ENCODE peak calls at places on chromosome 3, in five cellular contexts. One of them, this sample, is unnamed.
A peak's percentile ranks its signal among the peaks of the same experiment; 100 is the strongest.

GRCh38 chr3:112776000-112776399 is 70.7 kb downstream of the CD200R1L start:
- DNase-seq in DMS153: no peak
- DNase-seq in CD8-positive, alpha-beta memory T cell: no peak
- DNase-seq in anterior cingulate cortex: no peak
- DNase-seq in HFFc6: peak; percentile 31
- DNase-seq in this sample: no peak

GRCh38 chr3:14876942-14877341 is 58.2 kb downstream of the FGD5 start:
- DNase-seq in DMS153: peak; percentile 31
- DNase-seq in CD8-positive, alpha-beta memory T cell: peak; percentile 42
- DNase-seq in anterior cingulate cortex: no peak
- DNase-seq in HFFc6: no peak
- DNase-seq in this sample: no peak

GRCh38 chr3:107679911-107680310 is 157.1 kb downstream of the BBX start:
- DNase-seq in DMS153: no peak
- DNase-seq in CD8-positive, alpha-beta memory T cell: no peak
- DNase-seq in anterior cingulate cortex: no peak
- DNase-seq in HFFc6: no peak
- DNase-seq in this sample: no peak

GRCh38 chr3:37190667-37191066 is 16.3 kb upstream of the LRRFIP2 start:
- DNase-seq in DMS153: no peak
- DNase-seq in CD8-positive, alpha-beta memory T cell: no peak
- DNase-seq in anterior cingulate cortex: no peak
- DNase-seq in HFFc6: no peak
- DNase-seq in this sample: no peak

GRCh38 chr3:53941174-53941573 is 49.5 kb upstream of the SELENOK start:
- DNase-seq in DMS153: no peak
- DNase-seq in CD8-positive, alpha-beta memory T cell: no peak
- DNase-seq in anterior cingulate cortex: no peak
- DNase-seq in HFFc6: peak; percentile 40
- DNase-seq in this sample: no peak

GRCh38 chr3:5122741-5123706 is 932 bp downstream of the ARL8B start:
- DNase-seq in DMS153: no peak
- DNase-seq in CD8-positive, alpha-beta memory T cell: peak; percentile 46
- DNase-seq in anterior cingulate cortex: peak; percentile 22
- DNase-seq in HFFc6: peak; percentile 49
- DNase-seq in this sample: no peak

GRCh38 chr3:126540946-126541627 is 17.1 kb downstream of the CHST13 start:
- DNase-seq in DMS153: no peak
- DNase-seq in CD8-positive, alpha-beta memory T cell: no peak
- DNase-seq in anterior cingulate cortex: no peak
- DNase-seq in HFFc6: no peak
- DNase-seq in this sample: peak; percentile 3

GRCh38 chr3:162096874-162097273 is 600.3 kb downstream of the OTOL1 start:
- DNase-seq in DMS153: no peak
- DNase-seq in CD8-positive, alpha-beta memory T cell: no peak
- DNase-seq in anterior cingulate cortex: no peak
- DNase-seq in HFFc6: no peak
- DNase-seq in this sample: no peak

GRCh38 chr3:172447611-172448579 is at the start of gene GHSR:
- DNase-seq in DMS153: no peak
- DNase-seq in CD8-positive, alpha-beta memory T cell: no peak
- DNase-seq in anterior cingulate cortex: no peak
- DNase-seq in HFFc6: no peak
- DNase-seq in this sample: no peak

GRCh38 chr3:120741837-120742197 is 499 bp downstream of the RABL3 start:
- DNase-seq in DMS153: no peak
- DNase-seq in CD8-positive, alpha-beta memory T cell: no peak
- DNase-seq in anterior cingulate cortex: no peak
- DNase-seq in HFFc6: no peak
- DNase-seq in this sample: no peak

This sample was measured in progenitor cell of endocrine pancreas.